ENCODE peak calls at places on chromosome 6, in nine cellular contexts. Z is fibroblast of the aortic adventitia, C is lower lobe of right lung, K is lower leg skin, R is left ventricle myocardium inferior, M is OCI-LY7, I is fibroblast of lung, X is GM12865, J is cardiac fibroblast. U is an unnamed sample.

GRCh38 chr6:38375341-38375740 is 264.4 kb downstream of the BTBD9 start:
- DNase-seq in Z (no peak), C (no peak), K (no peak), R (no peak), M (no peak), I (no peak), X (no peak), J (no peak), U (no peak)

GRCh38 chr6:140572129-140572528 is 1197.7 kb upstream of the CITED2 start:
- DNase-seq in Z (peak; percentile 98), C (no peak), K (no peak), R (no peak), M (no peak), I (peak; percentile 98), X (peak; percentile 21), J (peak; percentile 95), U (no peak)

GRCh38 chr6:56953597-56954388 is 1.1 kb upstream of the BEND6 start:
- DNase-seq in Z (peak; percentile 34), C (no peak), K (no peak), R (no peak), M (no peak), I (no peak), X (peak; percentile 75), J (no peak), U (no peak)

GRCh38 chr6:31053873-31054272 is 43.6 kb downstream of the MUC22 start:
- DNase-seq in Z (no peak), C (no peak), K (no peak), R (peak; percentile 28), M (no peak), I (no peak), X (no peak), J (no peak), U (no peak)

GRCh38 chr6:143204045-143204444 is 143.4 kb downstream of the AIG1 start:
- DNase-seq in Z (no peak), C (no peak), K (no peak), R (no peak), M (no peak), I (no peak), X (no peak), J (no peak), U (no peak)

GRCh38 chr6:62645274-62645673 is 359.2 kb upstream of the KHDRBS2 start:
- DNase-seq in Z (no peak), C (no peak), K (no peak), R (no peak), M (no peak), I (no peak), X (no peak), J (no peak), U (no peak)

GRCh38 chr6:37524025-37524647 is 24.4 kb upstream of the CCDC167 start:
- DNase-seq in Z (no peak), C (no peak), K (no peak), R (no peak), M (no peak), I (peak; percentile 53), X (no peak), J (no peak), U (no peak)

GRCh38 chr6:36131517-36132220 is 1.4 kb downstream of the MAPK13 start:
- DNase-seq in Z (peak; percentile 78), C (no peak), K (peak; percentile 87), R (no peak), M (peak; percentile 62), I (peak; percentile 48), X (peak; percentile 93), J (peak; percentile 85), U (no peak)

GRCh38 chr6:6987749-6988148 is 120.0 kb upstream of the RREB1 start:
- DNase-seq in Z (no peak), C (no peak), K (no peak), R (no peak), M (no peak), I (no peak), X (no peak), J (no peak), U (no peak)

GRCh38 chr6:44456070-44456965 is 68.8 kb downstream of the CDC5L start:
- DNase-seq in Z (peak; percentile 69), C (no peak), K (no peak), R (no peak), M (peak; percentile 66), I (peak; percentile 71), X (peak; percentile 66), J (peak; percentile 73), U (peak; percentile 42)
- H3K4me3 ChIP-seq in Z (peak overlapping the region; percentile 39), C (no peak overlapping the region), K (no peak overlapping the region), R (peak overlapping the region; percentile 37), M (no peak overlapping the region), I (peak overlapping the region; percentile 12), X (no peak overlapping the region), J (no peak overlapping the region), U (no peak overlapping the region)

DNA sequence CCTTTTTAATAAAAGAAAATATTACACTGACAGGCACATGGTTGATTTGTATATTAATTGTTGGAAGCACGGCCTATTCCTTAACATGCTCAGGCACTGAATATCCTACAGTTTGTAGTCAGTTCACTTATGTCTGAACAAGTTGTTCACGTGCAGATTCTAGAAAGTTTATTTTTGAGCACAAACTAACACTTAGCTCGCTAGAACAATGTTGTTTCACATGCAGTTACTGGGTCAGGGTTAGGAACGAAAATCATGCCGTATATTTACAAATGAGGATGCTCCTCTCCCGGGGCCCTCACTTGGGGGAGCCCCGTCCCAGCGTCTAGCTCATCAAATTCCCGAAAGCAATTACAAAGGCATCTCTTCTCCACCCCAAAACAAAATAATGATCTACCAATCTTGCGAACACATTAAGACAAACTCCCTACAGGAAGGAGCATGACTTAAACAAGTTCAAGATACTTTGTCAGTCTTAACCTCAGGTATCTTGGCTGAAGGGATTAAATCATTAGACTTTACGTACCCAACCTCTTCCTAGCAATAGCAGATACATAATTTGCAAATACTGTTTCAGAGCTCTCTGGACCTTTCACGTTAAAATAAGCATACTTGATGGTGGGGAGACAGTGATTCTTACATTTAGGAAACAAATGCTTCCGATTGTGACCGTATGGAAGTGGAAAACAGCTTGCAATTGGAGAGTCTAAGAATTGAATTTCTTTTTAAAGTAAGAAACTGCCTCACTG is 1.5 kb downstream of the MAP7 start:
- DNase-seq in Z (no peak), C (no peak), K (no peak), R (no peak), M (no peak), I (no peak), X (no peak), J (no peak), U (no peak)
- H3K4me3 ChIP-seq in Z (no peak overlapping the region), C (peak overlapping the region; percentile 68), K (no peak overlapping the region), R (peak overlapping the region; percentile 86), M (no peak overlapping the region), I (peak overlapping the region; percentile 2), X (no peak overlapping the region), J (no peak overlapping the region), U (no peak overlapping the region)

GRCh38 chr6:12342664-12343063 is 52.5 kb downstream of the EDN1 start:
- DNase-seq in Z (no peak), C (no peak), K (no peak), R (no peak), M (no peak), I (no peak), X (no peak), J (no peak), U (no peak)
- H3K4me3 ChIP-seq in Z (no peak overlapping the region), C (no peak overlapping the region), K (no peak overlapping the region), R (no peak overlapping the region), M (no peak overlapping the region), I (no peak overlapping the region), X (no peak overlapping the region), J (no peak overlapping the region), U (no peak overlapping the region)

DNA sequence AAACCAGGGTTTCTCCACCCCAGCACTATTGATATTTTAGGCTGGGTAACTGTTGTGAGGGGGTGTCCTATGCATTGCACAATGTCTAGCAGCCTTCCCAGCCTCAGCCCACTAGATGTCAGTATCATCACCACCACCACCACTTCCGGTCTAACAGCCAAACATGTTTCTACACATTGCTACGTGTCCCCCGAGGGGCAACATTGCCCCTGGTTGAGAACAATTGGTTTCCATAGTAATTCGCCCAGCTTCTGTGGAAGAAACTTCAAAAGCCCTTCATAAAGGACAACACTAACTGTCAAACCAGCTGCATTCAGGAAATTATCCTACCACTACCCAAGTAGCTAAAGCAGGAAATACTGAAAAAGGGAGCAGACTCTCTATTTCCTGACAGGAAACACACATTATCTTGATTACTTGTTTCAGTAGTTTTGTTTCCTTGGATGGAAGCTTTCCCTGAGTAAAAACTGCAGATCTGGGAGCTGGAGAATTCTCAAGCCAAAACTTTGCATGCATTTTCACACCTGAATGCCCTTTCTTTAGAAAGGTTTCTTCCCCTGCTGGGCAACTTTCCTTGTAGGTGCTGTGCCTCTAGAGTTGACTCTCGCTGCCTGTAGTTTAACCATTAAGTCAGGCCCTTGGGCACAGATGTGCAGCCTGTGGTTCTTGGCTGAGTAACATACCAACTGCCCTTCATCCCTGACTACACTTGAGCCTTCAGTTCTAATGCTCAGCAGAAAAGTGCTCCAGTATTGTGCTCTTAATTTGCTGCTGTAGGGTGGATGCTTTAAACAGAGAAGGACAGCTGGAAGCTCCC is 23.6 kb downstream of the PKHD1 start:
- DNase-seq in Z (peak; percentile 34), C (no peak), K (no peak), R (no peak), M (peak; percentile 81), I (peak; percentile 4), X (peak; percentile 78), J (peak; percentile 21), U (peak; percentile 80)
- H3K4me3 ChIP-seq in Z (no peak overlapping the region), C (no peak overlapping the region), K (no peak overlapping the region), R (no peak overlapping the region), M (no peak overlapping the region), I (no peak overlapping the region), X (no peak overlapping the region), J (no peak overlapping the region), U (no peak overlapping the region)